ENCODE peak calls at places on chromosomes 12 and 14, in eight cellular contexts. Q is prostate gland, G is transverse colon, A is spleen, R is breast epithelium, F is upper lobe of left lung, D is stomach, S is endothelial cell of umbilical vein. P is an unnamed sample. For H3K9me3, the result is how much of the 10 kb centered on the place peaks cover.

GRCh38 chr14:65377576-65377975 is 35.0 kb upstream of the FUT8 start:
- DNase-seq in Q (no peak), G (no peak), A (no peak), R (no peak), F (no peak), D (no peak), S (no peak), P (no peak)

GRCh38 chr14:98290596-98290995 is 981.4 kb downstream of the BCL11B start:
- DNase-seq in Q (no peak), G (no peak), A (no peak), R (no peak), F (no peak), D (no peak), S (no peak), P (peak)

GRCh38 chr12:100913872-100914600 is 119.5 kb downstream of the ANO4 start:
- DNase-seq in Q (no peak), G (no peak), A (no peak), R (no peak), F (no peak), D (no peak), S (no peak), P (no peak)

GRCh38 chr12:119090276-119090675 is 88.5 kb upstream of the HSPB8 start:
- DNase-seq in Q (no peak), G (no peak), A (no peak), R (no peak), F (no peak), D (no peak), S (no peak), P (no peak)

GRCh38 chr12:124938606-124939427 is 24.4 kb upstream of the UBC start:
- DNase-seq in Q (peak), G (peak), A (no peak), R (no peak), F (peak), D (peak), S (peak), P (no peak)

GRCh38 chr12:55717397-55718007 is 1.7 kb downstream of the BLOC1S1 start:
- DNase-seq in Q (no peak), G (peak), A (no peak), R (no peak), F (no peak), D (no peak), S (peak), P (no peak)

GRCh38 chr12:12985817-12986408 is 14.2 kb downstream of the HEBP1 start:
- DNase-seq in Q (no peak), G (peak), A (no peak), R (no peak), F (no peak), D (no peak), S (peak), P (no peak)

GRCh38 chr14:31945701-31946100 is 131.4 kb upstream of the ARHGAP5 start:
- DNase-seq in Q (no peak), G (peak), A (no peak), R (no peak), F (no peak), D (no peak), S (no peak), P (no peak)

GRCh38 chr12:127893875-127894635 is 372.9 kb upstream of the TMEM132C start:
- DNase-seq in Q (no peak), G (no peak), A (no peak), R (no peak), F (no peak), D (no peak), S (no peak), P (no peak)

GRCh38 chr12:55673638-55674037 is 34.1 kb downstream of the ITGA7 start:
- DNase-seq in Q (no peak), G (no peak), A (no peak), R (no peak), F (no peak), D (no peak), S (no peak), P (no peak)

GRCh38 chr14:78509516-78509915 is 339.3 kb downstream of the NRXN3 start:
- DNase-seq in Q (no peak), G (no peak), A (no peak), R (no peak), F (no peak), D (no peak), S (no peak), P (peak)

GRCh38 chr14:78512021-78512420 is 341.8 kb downstream of the NRXN3 start:
- DNase-seq in Q (no peak), G (no peak), A (no peak), R (no peak), F (no peak), D (no peak), S (no peak), P (peak)

GRCh38 chr14:78508023-78508422 is 337.9 kb downstream of the NRXN3 start:
- DNase-seq in Q (no peak), G (no peak), A (no peak), R (no peak), F (no peak), D (no peak), S (no peak), P (peak)
- TF ChIP-seq POLR2AphosphoS5 in Q (no peak), G (no peak), A (no peak), R (no peak), F (no peak), D (no peak), S (no peak), P (no peak)

GRCh38 chr14:37585101-37585479 is 10.0 kb downstream of the FOXA1 start:
- DNase-seq in Q (peak), G (peak), A (no peak), R (peak), F (peak), D (peak), S (no peak), P (no peak)
- H3K4me3 ChIP-seq in Q (no peak), G (peak), A (peak), R (peak), F (peak), D (peak), S (no peak), P (no peak)

DNA sequence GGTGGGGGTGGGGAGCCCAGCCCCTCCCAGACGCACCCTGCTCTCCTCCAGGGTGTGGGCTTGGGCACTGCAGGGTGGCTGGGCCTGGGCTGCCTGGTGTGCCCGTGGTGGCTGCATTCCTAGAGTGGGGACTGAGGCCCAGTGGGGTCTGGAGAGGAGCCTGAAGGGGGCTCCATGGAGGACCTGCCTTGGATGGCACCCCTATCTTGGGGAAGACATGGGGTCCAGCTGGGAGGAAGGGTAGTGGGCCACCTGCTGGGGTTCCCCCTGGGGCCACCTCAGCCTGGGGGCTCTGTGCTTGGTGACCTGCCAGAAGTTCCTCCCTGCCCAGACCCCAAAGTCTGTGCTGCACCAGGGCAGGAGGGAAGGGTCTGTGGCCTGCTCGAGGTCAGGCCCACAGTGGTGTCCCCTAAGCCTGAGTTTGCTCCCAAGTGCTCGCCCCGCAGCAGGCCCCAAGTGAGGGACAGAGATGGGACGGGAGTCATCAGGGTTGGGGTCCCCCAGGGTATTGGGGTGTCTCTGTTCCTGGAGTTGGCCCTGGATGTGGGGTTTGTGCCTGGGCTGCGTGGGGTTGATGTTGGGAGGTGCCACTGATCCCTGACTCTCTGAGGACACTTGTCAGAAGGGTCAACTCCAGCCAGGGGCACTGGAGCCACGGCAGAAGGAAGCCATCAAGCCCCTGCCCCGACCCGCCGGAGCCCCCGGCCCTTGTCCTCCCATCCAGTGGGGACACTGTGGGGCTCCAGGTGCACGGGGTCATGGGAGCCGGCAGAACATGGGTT is 382.9 kb downstream of the TMEM121 start:
- DNase-seq in Q (no peak), G (no peak), A (peak), R (no peak), F (peak), D (no peak), S (no peak), P (no peak)
- H3K9me3 ChIP-seq in Q (under half), G (under half), A (under half), R (under half), F (under half), D (under half), S (under half), P (under half)

DNA sequence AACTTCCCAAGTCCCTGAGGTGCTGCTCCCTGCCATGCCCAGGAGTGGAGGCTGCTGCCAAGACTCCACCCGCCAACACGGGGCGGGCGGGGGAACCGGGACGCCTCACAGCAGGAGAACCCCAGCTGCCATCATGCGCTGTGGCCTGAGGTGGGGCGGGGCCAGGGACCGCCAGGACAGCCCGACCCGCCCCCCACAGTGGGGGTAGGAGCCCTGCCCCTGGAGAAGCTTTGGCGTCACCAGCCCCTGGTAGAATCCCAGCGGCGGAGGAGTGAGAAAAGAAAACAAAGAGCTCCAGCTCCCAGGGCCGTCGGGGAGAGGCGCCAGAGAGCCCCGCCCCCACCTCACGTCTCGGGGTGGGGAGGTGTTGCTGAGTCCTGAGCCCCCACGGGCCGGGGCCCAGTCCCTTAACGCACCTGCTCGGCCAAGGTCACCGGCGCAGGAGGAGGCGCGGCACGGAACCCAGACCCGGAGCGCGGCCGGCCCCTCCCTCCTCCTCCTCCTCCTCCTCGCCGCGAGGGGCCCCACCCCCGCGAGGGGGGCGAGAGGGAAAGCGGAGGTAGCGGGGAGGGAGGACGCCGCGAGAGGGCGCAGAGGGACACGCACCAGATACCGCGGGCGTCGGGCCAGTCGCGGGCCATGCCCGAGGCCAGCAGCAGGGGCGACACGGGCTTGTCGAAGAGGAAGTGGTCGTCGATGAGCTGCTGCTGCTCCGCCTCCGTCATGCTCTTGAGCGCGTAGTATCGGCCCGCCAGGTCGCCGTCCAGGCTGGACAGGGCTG is 1.8 kb downstream of the CKB start:
- DNase-seq in Q (peak), G (peak), A (peak), R (peak), F (peak), D (peak), S (peak), P (no peak)
- TF ChIP-seq POLR2AphosphoS5 in Q (peak), G (peak), A (peak), R (peak), F (peak), D (peak), S (no peak), P (peak)

DNA sequence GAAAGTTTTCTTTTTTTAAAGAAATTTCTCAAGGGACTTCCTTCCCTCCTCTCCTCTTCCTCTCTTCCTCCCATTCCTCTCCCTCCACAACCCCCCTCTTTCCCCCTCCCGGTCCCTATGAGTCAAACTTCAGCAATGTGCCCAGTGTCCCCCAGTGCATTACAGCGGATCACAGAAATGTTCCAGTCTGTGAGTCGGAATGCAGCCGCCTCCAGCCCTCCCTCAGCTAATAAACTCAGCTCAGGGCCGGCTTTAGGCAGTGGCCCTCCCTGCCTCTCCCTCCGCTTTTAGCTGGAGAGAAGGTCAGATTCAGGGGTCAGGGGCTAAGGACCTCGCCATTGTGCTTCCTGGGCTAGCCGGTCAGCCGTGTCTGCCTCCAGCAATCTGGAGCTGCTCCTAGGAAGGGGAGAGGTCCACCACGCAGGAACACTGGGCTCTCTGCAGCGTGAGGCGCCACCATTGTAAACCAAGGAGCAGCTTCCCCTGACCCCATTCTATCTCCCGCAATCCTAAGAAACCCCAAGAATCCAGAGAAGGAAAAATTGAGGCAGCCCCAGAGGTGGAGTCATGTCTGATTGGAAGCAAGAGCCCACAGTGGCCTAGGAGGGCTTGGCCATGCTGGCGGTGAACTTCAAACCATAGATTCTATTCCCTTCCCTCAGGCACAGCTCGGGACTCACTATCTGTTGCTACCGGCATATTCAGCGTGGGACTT is 1.1 kb upstream of the HDAC7 start:
- DNase-seq in Q (peak), G (peak), A (no peak), R (peak), F (peak), D (peak), S (peak), P (peak)
- H3K4me3 ChIP-seq in Q (peak), G (peak), A (peak), R (peak), F (peak), D (peak), S (no peak), P (peak)

GRCh38 chr14:79724934-79725717 is 486.2 kb downstream of the DIO2 start:
- DNase-seq in Q (no peak), G (no peak), A (no peak), R (no peak), F (no peak), D (peak), S (no peak), P (no peak)
- H3K9me3 ChIP-seq in Q (under half), G (under half), A (under half), R (under half), F (under half), D (under half), S (under half), P (under half)

GRCh38 chr12:6158263-6158662 is 33.8 kb upstream of the VWF start:
- DNase-seq in Q (no peak), G (no peak), A (no peak), R (no peak), F (no peak), D (no peak), S (peak), P (no peak)
- TF ChIP-seq POLR2AphosphoS5 in Q (no peak), G (no peak), A (no peak), R (no peak), F (no peak), D (no peak), S (no peak), P (no peak)